ENCODE peak calls at places on chromosomes 5 and 9, in nine cellular contexts. E is KBM-7; F is activated CD4-positive, alpha-beta T cell treated with anti-CD3 and anti-CD28 coated beads, Interleukin-2, amount 10 ng/mL, durations not matched to agents 7 days and 5 days; V is epithelial cell of prostate; X is GM13977; H is SW480; T is effector CD4-positive, alpha-beta T cell; S is ELR; Q is occipital lobe. N is an unnamed sample.

GRCh38 chr5:81213070-81213469 is 20.1 kb upstream of the CKMT2 start:
- DNase-seq in S (no peak), V (no peak), F (no peak), E (no peak), Q (no peak), H (peak), X (no peak), T (no peak), N (no peak)

GRCh38 chr5:8068078-8068477 is 199.1 kb downstream of the MTRR start:
- DNase-seq in Q (no peak), V (no peak), H (no peak), X (no peak), E (no peak), S (no peak), F (no peak), T (no peak), N (no peak)

GRCh38 chr9:110575952-110576351 is 3.6 kb downstream of the SVEP1 start:
- DNase-seq in F (no peak), E (no peak), V (no peak), T (no peak), Q (no peak), X (no peak), H (no peak), S (no peak), N (no peak)

GRCh38 chr5:150469718-150470470 is 20.4 kb upstream of the RPS14 start:
- DNase-seq in T (no peak), H (peak), Q (no peak), V (no peak), S (peak), X (no peak), E (no peak), F (no peak), N (no peak)

GRCh38 chr5:854217-854616 is 3.4 kb upstream of the ZDHHC11 start:
- DNase-seq in X (no peak), H (no peak), Q (no peak), T (no peak), E (no peak), S (no peak), F (no peak), V (no peak), N (no peak)

GRCh38 chr9:133733421-133734250 is 4.5 kb downstream of the SARDH start:
- DNase-seq in V (no peak), F (no peak), H (no peak), T (no peak), X (no peak), S (no peak), E (no peak), Q (no peak), N (no peak)

GRCh38 chr5:56951131-56951945 is 585 bp downstream of the MIER3 start:
- DNase-seq in E (peak), T (peak), Q (peak), H (peak), S (peak), V (no peak), X (no peak), F (peak), N (no peak)

GRCh38 chr5:100799166-100799565 is 103.9 kb downstream of the ST8SIA4 start:
- DNase-seq in T (no peak), F (no peak), E (no peak), V (no peak), S (no peak), H (no peak), Q (no peak), X (no peak), N (no peak)

GRCh38 chr9:97237951-97238851 is 69.3 kb upstream of the CCDC180 start:
- DNase-seq in T (peak), F (peak), V (no peak), Q (peak), S (peak), H (peak), E (peak), X (peak), N (peak)

GRCh38 chr9:650362-650761 is 191.1 kb upstream of the DMRT1 start:
- DNase-seq in H (no peak), Q (no peak), X (no peak), T (no peak), S (no peak), V (no peak), E (peak), F (no peak), N (no peak)

GRCh38 chr9:93601063-93601462 is 24.7 kb downstream of the PHF2 start:
- DNase-seq in S (no peak), E (no peak), T (no peak), X (no peak), Q (no peak), V (no peak), H (no peak), F (no peak), N (no peak)